ENCODE peak calls at places on chromosome 6, in ten cellular contexts. A is activated effector memory CD4-positive, alpha-beta T cell treated with Interleukin-2 at 50 U/mL for 16 hours; K is COR-L47; V is heart right ventricle; Z is AG08396; G is stimulated activated effector memory CD8-positive, alpha-beta T cell treated with anti-CD3 and anti-CD28 coated beads, Interleukin-12 subunit alpha, Interleukin-12 subunit beta, amount 100 ng/mL, for 72 hours; U is AG10803; X is GM12892; Q is right cardiac atrium; E is mammary epithelial cell. M is an unnamed sample.

GRCh38 chr6:152980656-152981055 is 2.2 kb downstream of the FBXO5 start:
- DNase-seq in X (no peak), E (no peak), U (no peak), Z (no peak), V (no peak), A (no peak), K (no peak), G (no peak), Q (no peak), M (no peak)

GRCh38 chr6:169801396-169802160 is 50.2 kb downstream of the ERMARD start:
- DNase-seq in V (no peak), X (no peak), E (no peak), Q (no peak), K (no peak), U (no peak), Z (no peak), A (no peak), G (no peak), M (no peak)

GRCh38 chr6:11161031-11161966 is 49.8 kb upstream of the ERVFRD-1 start:
- DNase-seq in Q (no peak), X (no peak), A (no peak), K (no peak), U (peak), Z (peak), E (peak), V (no peak), G (no peak), M (no peak)

GRCh38 chr6:154012852-154013251 is 26.2 kb upstream of the OPRM1 start:
- DNase-seq in A (no peak), X (no peak), U (no peak), V (no peak), K (no peak), E (no peak), Q (no peak), G (no peak), Z (no peak), M (no peak)

GRCh38 chr6:105794870-105795269 is 291.3 kb upstream of the PRDM1 start:
- DNase-seq in A (no peak), U (no peak), G (no peak), Z (no peak), K (no peak), X (no peak), E (no peak), Q (no peak), V (no peak), M (no peak)

GRCh38 chr6:147614501-147614900 is 106.0 kb downstream of the SAMD5 start:
- DNase-seq in Z (no peak), K (no peak), Q (no peak), A (no peak), U (no peak), X (no peak), G (no peak), V (no peak), E (no peak), M (no peak)

GRCh38 chr6:140579918-140580317 is 1205.5 kb upstream of the CITED2 start:
- DNase-seq in Q (no peak), U (no peak), E (no peak), Z (no peak), G (no peak), K (no peak), X (no peak), V (no peak), A (no peak), M (no peak)

GRCh38 chr6:136147342-136147741 is 102.8 kb downstream of the MTFR2 start:
- DNase-seq in X (no peak), U (no peak), Q (peak), K (no peak), A (no peak), G (no peak), E (no peak), Z (no peak), V (peak), M (no peak)

GRCh38 chr6:29474996-29475395 is 12.8 kb downstream of the MAS1L start:
- DNase-seq in A (no peak), Q (no peak), K (no peak), E (peak), G (no peak), U (no peak), V (no peak), X (no peak), Z (no peak), M (no peak)

GRCh38 chr6:2738373-2738979 is 12.2 kb downstream of the MYLK4 start:
- DNase-seq in U (peak), K (peak), G (no peak), A (peak), X (no peak), E (peak), Z (peak), V (no peak), Q (peak), M (no peak)

GRCh38 chr6:166279393-166279679 is 28.9 kb downstream of the PRR18 start:
- DNase-seq in E (no peak), G (no peak), K (no peak), A (no peak), Q (no peak), V (no peak), U (no peak), X (no peak), Z (no peak), M (no peak)

GRCh38 chr6:67292169-67292568 is 1342.9 kb upstream of the ADGRB3 start:
- DNase-seq in Z (no peak), G (no peak), Q (no peak), K (no peak), X (no peak), E (no peak), V (no peak), A (no peak), U (no peak), M (no peak)

GRCh38 chr6:149236584-149236983 is 80.9 kb upstream of the TAB2 start:
- DNase-seq in X (no peak), A (no peak), U (no peak), G (no peak), Z (no peak), E (no peak), V (no peak), K (peak), Q (no peak), M (no peak)

GRCh38 chr6:21102624-21103023 is 490.9 kb upstream of the SOX4 start:
- DNase-seq in E (no peak), Z (no peak), G (no peak), A (no peak), U (no peak), K (no peak), X (no peak), Q (no peak), V (no peak), M (no peak)

GRCh38 chr6:31815025-31815838 is at the start of the genes HSPA1A and HSPA1L:
- DNase-seq in G (peak), Q (peak), A (peak), U (peak), E (peak), Z (peak), X (peak), V (peak), K (peak), M (peak)

GRCh38 chr6:127893541-127893940 is 7.3 kb downstream of the THEMIS start:
- DNase-seq in E (no peak), V (no peak), Z (no peak), Q (no peak), X (no peak), U (no peak), K (no peak), A (no peak), G (no peak), M (no peak)

GRCh38 chr6:15359335-15359862 is 113.5 kb downstream of the JARID2 start:
- DNase-seq in V (no peak), X (no peak), A (no peak), K (no peak), G (no peak), E (no peak), Q (no peak), Z (no peak), U (no peak), M (no peak)

GRCh38 chr6:37314803-37315515 is 38.8 kb upstream of the RNF8 start:
- DNase-seq in A (peak), V (no peak), U (peak), E (peak), K (no peak), X (no peak), Z (peak), Q (peak), G (no peak), M (no peak)

GRCh38 chr6:142225552-142225951 is 76.3 kb upstream of the ADGRG6 start:
- DNase-seq in A (no peak), Z (no peak), K (no peak), G (no peak), X (no peak), U (no peak), V (no peak), E (no peak), Q (no peak), M (no peak)

GRCh38 chr6:30329331-30329730 is 2.6 kb downstream of the TRIM39 start:
- DNase-seq in K (no peak), E (no peak), G (no peak), Q (peak), Z (no peak), V (no peak), A (no peak), U (no peak), X (no peak), M (no peak)

GRCh38 chr6:14454467-14454763 is 336.8 kb downstream of the CD83 start:
- DNase-seq in X (no peak), A (peak), Z (no peak), G (no peak), E (no peak), U (no peak), K (peak), V (no peak), Q (peak), M (no peak)

GRCh38 chr6:36856277-36856676 is 17.0 kb upstream of the CPNE5 start:
- DNase-seq in A (no peak), Z (no peak), U (no peak), Q (peak), E (no peak), V (no peak), K (no peak), X (no peak), G (no peak), M (no peak)

GRCh38 chr6:84809504-84809903 is 45.1 kb upstream of the TBX18 start:
- DNase-seq in G (no peak), U (no peak), V (no peak), K (no peak), Z (no peak), E (no peak), Q (no peak), X (no peak), A (no peak), M (no peak)

GRCh38 chr6:45445749-45446454 is 68.2 kb upstream of the SUPT3H start:
- DNase-seq in X (no peak), V (peak), Z (peak), Q (peak), A (no peak), U (peak), E (peak), K (peak), G (no peak), M (peak)

GRCh38 chr6:32668226-32668747 is 1.8 kb upstream of the HLA-DQB1 start:
- DNase-seq in Q (peak), G (peak), E (peak), K (no peak), X (peak), U (no peak), Z (no peak), A (peak), V (no peak), M (no peak)

GRCh38 chr6:110492584-110492983 is 16.2 kb upstream of the SLC22A16 start:
- DNase-seq in Z (no peak), E (peak), A (no peak), Q (no peak), V (no peak), X (no peak), U (no peak), G (no peak), K (no peak), M (no peak)

GRCh38 chr6:18632670-18633410 is 245.7 kb downstream of the RNF144B start:
- DNase-seq in X (no peak), V (no peak), G (no peak), E (peak), Q (no peak), A (no peak), U (peak), K (no peak), Z (peak), M (no peak)

GRCh38 chr6:92667843-92668242 is 751.5 kb downstream of the EPHA7 start:
- DNase-seq in K (no peak), Z (no peak), U (peak), E (no peak), A (no peak), X (no peak), V (no peak), G (no peak), Q (no peak), M (no peak)

GRCh38 chr6:153790048-153790447 is 249.0 kb upstream of the OPRM1 start:
- DNase-seq in V (no peak), U (peak), X (no peak), G (no peak), Q (no peak), A (no peak), K (no peak), E (peak), Z (peak), M (no peak)

GRCh38 chr6:64602993-64603392 is 967.4 kb downstream of the PHF3 start:
- DNase-seq in K (no peak), E (no peak), Z (no peak), V (no peak), A (no peak), X (no peak), G (no peak), Q (no peak), U (no peak), M (no peak)

GRCh38 chr6:105991561-105992314 is 94.4 kb upstream of the PRDM1 start:
- DNase-seq in X (no peak), E (peak), Q (peak), K (peak), V (no peak), A (peak), Z (no peak), G (no peak), U (no peak), M (no peak)